ENCODE peak calls at places on chromosomes 6 and 20, in eight cellular contexts. One of them, this sample, is unnamed.

GRCh38 chr6:99151634-99152344 is 197.7 kb downstream of the FAXC start:
- DNase-seq in IMR-90: peak; percentile 28
- DNase-seq in heart right ventricle: peak; percentile 11
- DNase-seq in RWPE2: no peak
- DNase-seq in spleen: no peak
- DNase-seq in fibroblast of lung: peak; percentile 23
- DNase-seq in OCI-LY7: peak; percentile 45
- DNase-seq in psoas muscle: no peak
- DNase-seq in this sample: no peak

GRCh38 chr20:61931476-61932198 is 134.0 kb downstream of the TAF4 start:
- DNase-seq in IMR-90: no peak
- DNase-seq in heart right ventricle: no peak
- DNase-seq in RWPE2: peak; percentile 78
- DNase-seq in spleen: no peak
- DNase-seq in fibroblast of lung: no peak
- DNase-seq in OCI-LY7: no peak
- DNase-seq in psoas muscle: peak; percentile 0
- DNase-seq in this sample: no peak

GRCh38 chr6:166586424-166587156 is at the start of gene RAMACL:
- DNase-seq in IMR-90: no peak
- DNase-seq in heart right ventricle: no peak
- DNase-seq in RWPE2: no peak
- DNase-seq in spleen: peak; percentile 90
- DNase-seq in fibroblast of lung: no peak
- DNase-seq in OCI-LY7: peak; percentile 88
- DNase-seq in psoas muscle: no peak
- DNase-seq in this sample: no peak

GRCh38 chr20:25356294-25356933 is 34.2 kb downstream of the ABHD12 start:
- DNase-seq in IMR-90: no peak
- DNase-seq in heart right ventricle: no peak
- DNase-seq in RWPE2: no peak
- DNase-seq in spleen: no peak
- DNase-seq in fibroblast of lung: no peak
- DNase-seq in OCI-LY7: no peak
- DNase-seq in psoas muscle: no peak
- DNase-seq in this sample: no peak

GRCh38 chr6:14450133-14451040 is 332.8 kb downstream of the CD83 start:
- DNase-seq in IMR-90: peak; percentile 21
- DNase-seq in heart right ventricle: no peak
- DNase-seq in RWPE2: no peak
- DNase-seq in spleen: no peak
- DNase-seq in fibroblast of lung: no peak
- DNase-seq in OCI-LY7: no peak
- DNase-seq in psoas muscle: no peak
- DNase-seq in this sample: no peak

GRCh38 chr6:26660096-26660425 is 515 bp upstream of the ZNF322 start:
- DNase-seq in IMR-90: peak; percentile 33
- DNase-seq in heart right ventricle: no peak
- DNase-seq in RWPE2: no peak
- DNase-seq in spleen: no peak
- DNase-seq in fibroblast of lung: peak; percentile 48
- DNase-seq in OCI-LY7: peak; percentile 45
- DNase-seq in psoas muscle: no peak
- DNase-seq in this sample: no peak

GRCh38 chr20:48025061-48025515 is 239.8 kb upstream of the SULF2 start:
- DNase-seq in IMR-90: peak; percentile 29
- DNase-seq in heart right ventricle: peak; percentile 29
- DNase-seq in RWPE2: peak; percentile 92
- DNase-seq in spleen: no peak
- DNase-seq in fibroblast of lung: peak; percentile 98
- DNase-seq in OCI-LY7: peak; percentile 15
- DNase-seq in psoas muscle: peak; percentile 73
- DNase-seq in this sample: no peak

GRCh38 chr6:227074-227782 is 65.1 kb upstream of the DUSP22 start:
- DNase-seq in IMR-90: no peak
- DNase-seq in heart right ventricle: no peak
- DNase-seq in RWPE2: no peak
- DNase-seq in spleen: no peak
- DNase-seq in fibroblast of lung: no peak
- DNase-seq in OCI-LY7: peak; percentile 43
- DNase-seq in psoas muscle: no peak
- DNase-seq in this sample: peak; percentile 53

GRCh38 chr20:49400410-49400809 is 82.1 kb downstream of the KCNB1 start:
- DNase-seq in IMR-90: peak; percentile 23
- DNase-seq in heart right ventricle: no peak
- DNase-seq in RWPE2: peak; percentile 63
- DNase-seq in spleen: no peak
- DNase-seq in fibroblast of lung: peak; percentile 37
- DNase-seq in OCI-LY7: no peak
- DNase-seq in psoas muscle: peak; percentile 79
- DNase-seq in this sample: peak; percentile 68

GRCh38 chr20:1685304-1686052 is 27.9 kb upstream of the SIRPG start:
- DNase-seq in IMR-90: no peak
- DNase-seq in heart right ventricle: no peak
- DNase-seq in RWPE2: no peak
- DNase-seq in spleen: no peak
- DNase-seq in fibroblast of lung: no peak
- DNase-seq in OCI-LY7: no peak
- DNase-seq in psoas muscle: no peak
- DNase-seq in this sample: peak; percentile 26

GRCh38 chr6:40997256-40997957 is 41.6 kb downstream of the UNC5CL start:
- DNase-seq in IMR-90: peak; percentile 78
- DNase-seq in heart right ventricle: no peak
- DNase-seq in RWPE2: no peak
- DNase-seq in spleen: no peak
- DNase-seq in fibroblast of lung: peak; percentile 83
- DNase-seq in OCI-LY7: no peak
- DNase-seq in psoas muscle: no peak
- DNase-seq in this sample: peak; percentile 56

GRCh38 chr6:161228911-161229591 is 44.8 kb downstream of the AGPAT4 start:
- DNase-seq in IMR-90: peak; percentile 95
- DNase-seq in heart right ventricle: no peak
- DNase-seq in RWPE2: no peak
- DNase-seq in spleen: no peak
- DNase-seq in fibroblast of lung: peak; percentile 92
- DNase-seq in OCI-LY7: no peak
- DNase-seq in psoas muscle: no peak
- DNase-seq in this sample: no peak

GRCh38 chr6:37838209-37838921 is 18.8 kb downstream of the ZFAND3 start:
- DNase-seq in IMR-90: peak; percentile 56
- DNase-seq in heart right ventricle: no peak
- DNase-seq in RWPE2: no peak
- DNase-seq in spleen: no peak
- DNase-seq in fibroblast of lung: no peak
- DNase-seq in OCI-LY7: no peak
- DNase-seq in psoas muscle: no peak
- DNase-seq in this sample: no peak

GRCh38 chr20:8946036-8946926 is 122.6 kb upstream of the PLCB4 start:
- DNase-seq in IMR-90: no peak
- DNase-seq in heart right ventricle: no peak
- DNase-seq in RWPE2: no peak
- DNase-seq in spleen: no peak
- DNase-seq in fibroblast of lung: no peak
- DNase-seq in OCI-LY7: no peak
- DNase-seq in psoas muscle: no peak
- DNase-seq in this sample: no peak

GRCh38 chr6:69865126-69865525 is 1.2 kb upstream of the COL19A1 start:
- DNase-seq in IMR-90: peak; percentile 39
- DNase-seq in heart right ventricle: no peak
- DNase-seq in RWPE2: no peak
- DNase-seq in spleen: no peak
- DNase-seq in fibroblast of lung: peak; percentile 47
- DNase-seq in OCI-LY7: no peak
- DNase-seq in psoas muscle: no peak
- DNase-seq in this sample: no peak

GRCh38 chr6:22748681-22749080 is 179.3 kb downstream of the HDGFL1 start:
- DNase-seq in IMR-90: no peak
- DNase-seq in heart right ventricle: no peak
- DNase-seq in RWPE2: no peak
- DNase-seq in spleen: no peak
- DNase-seq in fibroblast of lung: no peak
- DNase-seq in OCI-LY7: no peak
- DNase-seq in psoas muscle: no peak
- DNase-seq in this sample: no peak

GRCh38 chr20:43824699-43825402 is 89.8 kb upstream of the TOX2 start:
- DNase-seq in IMR-90: peak; percentile 29
- DNase-seq in heart right ventricle: peak; percentile 15
- DNase-seq in RWPE2: peak; percentile 64
- DNase-seq in spleen: peak; percentile 4
- DNase-seq in fibroblast of lung: peak; percentile 61
- DNase-seq in OCI-LY7: no peak
- DNase-seq in psoas muscle: no peak
- DNase-seq in this sample: peak; percentile 30

GRCh38 chr6:11094411-11094851 is 797 bp downstream of the SMIM13 start:
- DNase-seq in IMR-90: peak; percentile 45
- DNase-seq in heart right ventricle: peak; percentile 43
- DNase-seq in RWPE2: peak; percentile 62
- DNase-seq in spleen: peak; percentile 88
- DNase-seq in fibroblast of lung: peak; percentile 49
- DNase-seq in OCI-LY7: peak; percentile 74
- DNase-seq in psoas muscle: peak; percentile 69
- DNase-seq in this sample: peak; percentile 63

GRCh38 chr20:58993332-58994248 is 12.5 kb downstream of the NELFCD start:
- DNase-seq in IMR-90: no peak
- DNase-seq in heart right ventricle: no peak
- DNase-seq in RWPE2: peak; percentile 75
- DNase-seq in spleen: peak; percentile 64
- DNase-seq in fibroblast of lung: no peak
- DNase-seq in OCI-LY7: no peak
- DNase-seq in psoas muscle: peak; percentile 30
- DNase-seq in this sample: no peak

GRCh38 chr6:142820336-142821016 is 124.5 kb downstream of the HIVEP2 start:
- DNase-seq in IMR-90: no peak
- DNase-seq in heart right ventricle: no peak
- DNase-seq in RWPE2: no peak
- DNase-seq in spleen: no peak
- DNase-seq in fibroblast of lung: no peak
- DNase-seq in OCI-LY7: no peak
- DNase-seq in psoas muscle: no peak
- DNase-seq in this sample: no peak
- H3K4me1 ChIP-seq in IMR-90: peaks cover 17% of the 10 kb centered on the region
- H3K4me1 ChIP-seq in heart right ventricle: peaks cover 26% of the 10 kb centered on the region
- H3K4me1 ChIP-seq in RWPE2: peaks cover 4% of the 10 kb centered on the region
- H3K4me1 ChIP-seq in spleen: peaks cover 47% of the 10 kb centered on the region
- H3K4me1 ChIP-seq in fibroblast of lung: peaks cover 15% of the 10 kb centered on the region
- H3K4me1 ChIP-seq in OCI-LY7: peaks cover 35% of the 10 kb centered on the region
- H3K4me1 ChIP-seq in psoas muscle: peaks cover 65% of the 10 kb centered on the region
- H3K4me1 ChIP-seq in this sample: no peaks in the 10 kb centered on the region

DNA sequence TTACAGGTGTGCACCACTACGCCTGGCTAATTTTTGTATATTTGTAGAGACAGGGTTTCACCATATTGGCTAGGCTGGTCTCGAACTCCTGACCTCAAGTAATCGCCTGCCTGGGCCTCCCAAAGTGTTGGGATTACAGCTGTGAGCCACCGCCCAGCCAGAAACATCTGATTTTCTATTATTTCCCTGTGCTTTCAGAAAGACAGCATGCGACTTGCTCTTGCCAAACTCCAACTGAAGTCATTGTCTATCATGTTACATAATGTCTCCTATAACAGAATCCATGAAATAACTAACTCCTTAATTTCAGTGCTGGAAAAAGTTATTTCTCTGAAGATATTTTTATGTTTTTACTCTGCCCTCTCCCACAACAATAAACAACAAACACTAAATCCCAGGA is 8.5 kb downstream of the RMND1 start:
- DNase-seq in IMR-90: no peak
- DNase-seq in heart right ventricle: no peak
- DNase-seq in RWPE2: no peak
- DNase-seq in spleen: no peak
- DNase-seq in fibroblast of lung: no peak
- DNase-seq in OCI-LY7: no peak
- DNase-seq in psoas muscle: no peak
- DNase-seq in this sample: no peak
- H3K27ac ChIP-seq in IMR-90: no peak overlapping the region
- H3K27ac ChIP-seq in heart right ventricle: no peak overlapping the region
- H3K27ac ChIP-seq in RWPE2: no peak overlapping the region
- H3K27ac ChIP-seq in spleen: no peak overlapping the region
- H3K27ac ChIP-seq in fibroblast of lung: no peak overlapping the region
- H3K27ac ChIP-seq in OCI-LY7: no peak overlapping the region
- H3K27ac ChIP-seq in psoas muscle: no peak overlapping the region
- H3K27ac ChIP-seq in this sample: peak overlapping the region; percentile 3

GRCh38 chr6:34243131-34243771 is 5.6 kb downstream of the SMIM29 start:
- DNase-seq in IMR-90: peak; percentile 77
- DNase-seq in heart right ventricle: no peak
- DNase-seq in RWPE2: peak; percentile 61
- DNase-seq in spleen: no peak
- DNase-seq in fibroblast of lung: peak; percentile 59
- DNase-seq in OCI-LY7: no peak
- DNase-seq in psoas muscle: no peak
- DNase-seq in this sample: no peak
- H3K4me1 ChIP-seq in IMR-90: peaks cover 34% of the 10 kb centered on the region
- H3K4me1 ChIP-seq in heart right ventricle: peaks cover 20% of the 10 kb centered on the region
- H3K4me1 ChIP-seq in RWPE2: peaks cover 73% of the 10 kb centered on the region
- H3K4me1 ChIP-seq in spleen: peaks cover 23% of the 10 kb centered on the region
- H3K4me1 ChIP-seq in fibroblast of lung: peaks cover 39% of the 10 kb centered on the region
- H3K4me1 ChIP-seq in OCI-LY7: peaks cover 71% of the 10 kb centered on the region
- H3K4me1 ChIP-seq in psoas muscle: peaks cover 32% of the 10 kb centered on the region
- H3K4me1 ChIP-seq in this sample: peaks cover 35% of the 10 kb centered on the region

GRCh38 chr20:63828545-63828944 is 2.5 kb downstream of the ZBTB46 start:
- DNase-seq in IMR-90: no peak
- DNase-seq in heart right ventricle: no peak
- DNase-seq in RWPE2: peak; percentile 83
- DNase-seq in spleen: no peak
- DNase-seq in fibroblast of lung: no peak
- DNase-seq in OCI-LY7: no peak
- DNase-seq in psoas muscle: no peak
- DNase-seq in this sample: no peak

GRCh38 chr20:63829598-63829942 is 1.5 kb downstream of the ZBTB46 start:
- DNase-seq in IMR-90: no peak
- DNase-seq in heart right ventricle: no peak
- DNase-seq in RWPE2: no peak
- DNase-seq in spleen: no peak
- DNase-seq in fibroblast of lung: no peak
- DNase-seq in OCI-LY7: no peak
- DNase-seq in psoas muscle: no peak
- DNase-seq in this sample: no peak

GRCh38 chr20:63826753-63827152 is 4.3 kb downstream of the ZBTB46 start:
- DNase-seq in IMR-90: peak; percentile 37
- DNase-seq in heart right ventricle: no peak
- DNase-seq in RWPE2: no peak
- DNase-seq in spleen: no peak
- DNase-seq in fibroblast of lung: peak; percentile 32
- DNase-seq in OCI-LY7: no peak
- DNase-seq in psoas muscle: no peak
- DNase-seq in this sample: no peak

GRCh38 chr20:63828951-63829350 is 2.1 kb downstream of the ZBTB46 start:
- DNase-seq in IMR-90: no peak
- DNase-seq in heart right ventricle: no peak
- DNase-seq in RWPE2: no peak
- DNase-seq in spleen: no peak
- DNase-seq in fibroblast of lung: no peak
- DNase-seq in OCI-LY7: no peak
- DNase-seq in psoas muscle: no peak
- DNase-seq in this sample: no peak

DNA sequence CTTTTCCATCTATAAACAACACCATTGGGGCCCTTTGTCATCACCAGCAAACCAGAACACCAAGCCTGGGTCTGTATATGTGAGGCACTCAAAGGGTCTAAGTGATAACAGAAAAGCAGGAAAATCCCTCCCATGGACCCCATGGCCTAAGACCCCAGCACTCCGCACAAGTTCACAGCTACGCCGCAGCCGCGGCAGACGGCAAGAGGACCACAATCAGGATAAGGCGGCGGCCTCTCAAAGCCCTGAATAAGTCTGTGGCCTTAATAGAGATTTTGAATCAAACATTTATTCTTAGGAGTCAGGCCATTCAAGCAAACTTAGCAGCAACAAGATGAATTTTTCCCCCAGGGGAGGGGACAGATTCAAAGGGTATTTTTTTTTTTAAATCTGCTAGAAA is 2.9 kb downstream of the ZBTB46 start:
- DNase-seq in IMR-90: no peak
- DNase-seq in heart right ventricle: no peak
- DNase-seq in RWPE2: no peak
- DNase-seq in spleen: no peak
- DNase-seq in fibroblast of lung: no peak
- DNase-seq in OCI-LY7: no peak
- DNase-seq in psoas muscle: no peak
- DNase-seq in this sample: no peak
- H3K27ac ChIP-seq in IMR-90: no peak overlapping the region
- H3K27ac ChIP-seq in heart right ventricle: no peak overlapping the region
- H3K27ac ChIP-seq in RWPE2: no peak overlapping the region
- H3K27ac ChIP-seq in spleen: peak overlapping the region; percentile 65
- H3K27ac ChIP-seq in fibroblast of lung: no peak overlapping the region
- H3K27ac ChIP-seq in OCI-LY7: no peak overlapping the region
- H3K27ac ChIP-seq in psoas muscle: no peak overlapping the region
- H3K27ac ChIP-seq in this sample: no peak overlapping the region

This sample was measured in right atrium auricular region.